ENCODE peak calls at places on chromosomes 12 and 14, in seven cellular contexts. E is astrocyte of the spinal cord, B is A549, U is cardiac fibroblast, R is NCI-H1105, V is substantia nigra, X is T-helper 1 cell. W is an unnamed sample.

GRCh38 chr12:104741072-104741471 is 217.0 kb downstream of the SLC41A2 start:
- DNase-seq in E (no peak), B (no peak), U (no peak), R (no peak), V (no peak), X (no peak), W (no peak)

GRCh38 chr12:57628280-57629191 is 4.5 kb downstream of the B4GALNT1 start:
- DNase-seq in E (no peak), B (no peak), U (no peak), R (no peak), V (no peak), X (no peak), W (no peak)

GRCh38 chr12:128365831-128366231 is 98.9 kb downstream of the TMEM132C start:
- DNase-seq in E (no peak), B (no peak), U (no peak), R (no peak), V (peak; percentile 18), X (no peak), W (peak; percentile 46)

GRCh38 chr12:4283512-4284255 is 10.1 kb downstream of the CCND2 start:
- DNase-seq in E (no peak), B (no peak), U (no peak), R (no peak), V (no peak), X (no peak), W (no peak)

GRCh38 chr14:58138065-58138718 is 13.8 kb downstream of the ARMH4 start:
- DNase-seq in E (no peak), B (no peak), U (no peak), R (no peak), V (no peak), X (no peak), W (peak; percentile 38)

GRCh38 chr12:62269464-62270228 is 9.4 kb downstream of the USP15 start:
- DNase-seq in E (no peak), B (no peak), U (no peak), R (no peak), V (no peak), X (no peak), W (no peak)

GRCh38 chr14:100827751-100828447 is 2.0 kb downstream of the MEG3 start:
- DNase-seq in E (peak; percentile 76), B (no peak), U (peak; percentile 80), R (no peak), V (no peak), X (no peak), W (peak; percentile 75)

GRCh38 chr14:37559386-37559785 is 35.7 kb downstream of the FOXA1 start:
- DNase-seq in E (peak; percentile 57), B (no peak), U (peak; percentile 25), R (no peak), V (no peak), X (no peak), W (peak; percentile 14)

GRCh38 chr14:67856806-67857205 is 37.2 kb downstream of the RAD51B start:
- DNase-seq in E (peak; percentile 69), B (no peak), U (no peak), R (no peak), V (no peak), X (no peak), W (peak; percentile 34)

GRCh38 chr12:124753230-124753595 is 110.5 kb downstream of the SCARB1 start:
- DNase-seq in E (no peak), B (no peak), U (no peak), R (no peak), V (no peak), X (no peak), W (no peak)

W was measured in cardiac muscle cell.